ENCODE peak calls at places on chromosomes 6 and 20, in six cellular contexts. One of them, this sample, is unnamed.

GRCh38 chr6:105890521-105891244 is 195.5 kb upstream of the PRDM1 start:
- DNase-seq in GM06990: no peak
- DNase-seq in WERI-Rb-1: no peak
- DNase-seq in right lobe of liver: no peak
- DNase-seq in A549: no peak
- DNase-seq in WTC11: no peak
- DNase-seq in this sample: no peak

GRCh38 chr6:162854228-162854627 is 126.5 kb downstream of the PACRG start:
- DNase-seq in GM06990: no peak
- DNase-seq in WERI-Rb-1: no peak
- DNase-seq in right lobe of liver: no peak
- DNase-seq in A549: no peak
- DNase-seq in WTC11: no peak
- DNase-seq in this sample: no peak

GRCh38 chr6:7731289-7731688 is 5.4 kb downstream of the BMP6 start:
- DNase-seq in GM06990: no peak
- DNase-seq in WERI-Rb-1: no peak
- DNase-seq in right lobe of liver: no peak
- DNase-seq in A549: no peak
- DNase-seq in WTC11: no peak
- DNase-seq in this sample: no peak

GRCh38 chr6:26258199-26258977 is 106.6 kb upstream of the BTN3A2 start:
- DNase-seq in GM06990: no peak
- DNase-seq in WERI-Rb-1: no peak
- DNase-seq in right lobe of liver: no peak
- DNase-seq in A549: no peak
- DNase-seq in WTC11: no peak
- DNase-seq in this sample: no peak

GRCh38 chr6:167208819-167209576 is 51.2 kb upstream of the GPR31 start:
- DNase-seq in GM06990: no peak
- DNase-seq in WERI-Rb-1: no peak
- DNase-seq in right lobe of liver: no peak
- DNase-seq in A549: no peak
- DNase-seq in WTC11: no peak
- DNase-seq in this sample: no peak

GRCh38 chr6:79613912-79614311 is 17.2 kb upstream of the SH3BGRL2 start:
- DNase-seq in GM06990: no peak
- DNase-seq in WERI-Rb-1: no peak
- DNase-seq in right lobe of liver: no peak
- DNase-seq in A549: no peak
- DNase-seq in WTC11: no peak
- DNase-seq in this sample: no peak

GRCh38 chr20:13991311-13991710 is 897 bp upstream of the SEL1L2 start:
- DNase-seq in GM06990: no peak
- DNase-seq in WERI-Rb-1: no peak
- DNase-seq in right lobe of liver: no peak
- DNase-seq in A549: no peak
- DNase-seq in WTC11: no peak
- DNase-seq in this sample: no peak

GRCh38 chr6:169902070-169902469 is 150.6 kb downstream of the ERMARD start:
- DNase-seq in GM06990: no peak
- DNase-seq in WERI-Rb-1: no peak
- DNase-seq in right lobe of liver: no peak
- DNase-seq in A549: no peak
- DNase-seq in WTC11: no peak
- DNase-seq in this sample: no peak

DNA sequence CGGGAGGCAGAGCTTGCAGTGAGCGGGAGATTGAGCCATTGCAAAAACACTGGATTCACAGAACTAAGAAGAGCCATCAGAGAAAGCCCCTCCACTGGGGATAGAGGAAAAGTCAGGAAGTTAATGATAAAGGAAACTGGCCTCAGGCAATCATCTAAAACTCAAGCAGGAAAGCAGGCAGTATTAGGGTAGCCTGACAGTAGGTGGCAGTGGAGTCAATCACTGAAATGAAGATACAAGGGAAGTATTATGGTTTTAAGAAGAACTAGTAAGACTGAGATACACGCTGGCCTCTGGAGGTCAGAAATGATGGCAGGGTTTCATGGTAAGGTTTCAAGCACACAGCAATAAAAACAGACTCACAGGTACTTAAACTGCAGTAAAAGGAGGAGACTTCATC is 578.3 kb downstream of the HACE1 start:
- DNase-seq in GM06990: no peak
- DNase-seq in WERI-Rb-1: peak; percentile 10
- DNase-seq in right lobe of liver: no peak
- DNase-seq in A549: no peak
- DNase-seq in WTC11: peak; percentile 19
- DNase-seq in this sample: no peak
- TF ChIP-seq CTCF in GM06990: peak; percentile 28
- TF ChIP-seq CTCF in WERI-Rb-1: peak; percentile 45
- TF ChIP-seq CTCF in right lobe of liver: no peak
- TF ChIP-seq CTCF in A549: no peak
- TF ChIP-seq CTCF in WTC11: peak; percentile 18
- TF ChIP-seq CTCF in this sample: no peak

DNA sequence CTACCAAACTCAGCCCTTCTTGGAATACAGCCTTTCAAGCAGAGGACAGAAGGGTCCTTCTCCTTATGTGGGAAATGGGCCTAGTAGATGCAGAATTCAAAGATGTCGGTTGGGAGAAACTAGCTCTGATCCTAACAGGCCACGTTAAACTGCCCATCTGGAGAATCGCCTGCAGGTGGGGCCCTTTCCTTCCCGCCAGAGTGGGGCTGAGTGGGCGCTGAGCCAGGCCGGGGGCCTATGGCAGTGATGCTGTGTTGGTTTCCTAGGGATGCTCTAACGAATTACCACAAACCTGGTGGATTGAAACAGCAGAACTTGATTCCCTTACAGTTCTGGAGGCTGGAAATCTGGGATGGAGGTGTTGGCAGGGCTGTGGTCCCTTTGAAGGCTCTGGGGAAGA is 9.1 kb downstream of the MAPK13 start:
- DNase-seq in GM06990: no peak
- DNase-seq in WERI-Rb-1: peak; percentile 89
- DNase-seq in right lobe of liver: no peak
- DNase-seq in A549: no peak
- DNase-seq in WTC11: peak; percentile 71
- DNase-seq in this sample: no peak
- TF ChIP-seq CTCF in GM06990: peak; percentile 54
- TF ChIP-seq CTCF in WERI-Rb-1: peak; percentile 93
- TF ChIP-seq CTCF in right lobe of liver: no peak
- TF ChIP-seq CTCF in A549: no peak
- TF ChIP-seq CTCF in WTC11: peak; percentile 21
- TF ChIP-seq CTCF in this sample: no peak

DNA sequence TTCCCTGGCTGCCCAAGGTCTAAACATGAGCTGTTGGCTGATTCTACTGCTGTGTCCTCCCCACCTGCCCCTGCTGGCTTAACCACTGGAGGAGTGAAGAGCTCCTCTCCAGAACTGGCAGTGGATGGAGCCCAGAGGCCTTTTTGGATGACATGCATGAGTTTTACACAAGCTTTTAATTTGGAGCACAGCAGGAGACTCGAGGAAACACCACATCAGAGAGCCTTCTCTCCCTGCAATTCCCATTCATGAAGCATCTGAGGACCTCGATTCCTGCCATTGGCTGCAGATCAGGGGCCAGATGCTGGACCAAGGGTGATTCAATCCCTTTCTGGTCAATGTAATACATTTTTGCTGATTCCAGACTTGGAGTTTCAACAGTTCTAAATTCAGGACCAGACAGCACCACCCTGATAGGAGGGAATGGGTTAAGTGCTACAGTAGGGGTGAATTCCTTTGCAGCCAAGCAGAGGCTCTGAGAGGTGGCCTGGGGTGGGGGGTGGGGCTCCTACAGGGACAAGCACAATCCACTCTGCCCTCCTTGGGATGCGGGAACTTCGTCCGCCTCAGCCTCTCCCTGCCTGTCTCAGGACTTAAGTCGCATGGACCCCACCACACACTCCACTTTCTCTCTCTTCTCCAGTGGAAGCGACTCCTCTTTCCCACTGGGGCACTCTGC is 600 bp upstream of the PSORS1C1 start:
- DNase-seq in GM06990: no peak
- DNase-seq in WERI-Rb-1: no peak
- DNase-seq in right lobe of liver: no peak
- DNase-seq in A549: no peak
- DNase-seq in WTC11: no peak
- DNase-seq in this sample: no peak
- TF ChIP-seq CTCF in GM06990: no peak
- TF ChIP-seq CTCF in WERI-Rb-1: no peak
- TF ChIP-seq CTCF in right lobe of liver: no peak
- TF ChIP-seq CTCF in A549: no peak
- TF ChIP-seq CTCF in WTC11: no peak
- TF ChIP-seq CTCF in this sample: no peak

GRCh38 chr6:32096087-32096393 is 13.1 kb downstream of the TNXB start:
- DNase-seq in GM06990: no peak
- DNase-seq in WERI-Rb-1: no peak
- DNase-seq in right lobe of liver: no peak
- DNase-seq in A549: no peak
- DNase-seq in WTC11: no peak
- DNase-seq in this sample: no peak

GRCh38 chr6:32092760-32093497 is 16.2 kb downstream of the TNXB start:
- DNase-seq in GM06990: no peak
- DNase-seq in WERI-Rb-1: no peak
- DNase-seq in right lobe of liver: no peak
- DNase-seq in A549: peak; percentile 34
- DNase-seq in WTC11: no peak
- DNase-seq in this sample: no peak

GRCh38 chr6:32096394-32097258 is 12.5 kb downstream of the TNXB start:
- DNase-seq in GM06990: no peak
- DNase-seq in WERI-Rb-1: peak; percentile 75
- DNase-seq in right lobe of liver: no peak
- DNase-seq in A549: no peak
- DNase-seq in WTC11: no peak
- DNase-seq in this sample: no peak

DNA sequence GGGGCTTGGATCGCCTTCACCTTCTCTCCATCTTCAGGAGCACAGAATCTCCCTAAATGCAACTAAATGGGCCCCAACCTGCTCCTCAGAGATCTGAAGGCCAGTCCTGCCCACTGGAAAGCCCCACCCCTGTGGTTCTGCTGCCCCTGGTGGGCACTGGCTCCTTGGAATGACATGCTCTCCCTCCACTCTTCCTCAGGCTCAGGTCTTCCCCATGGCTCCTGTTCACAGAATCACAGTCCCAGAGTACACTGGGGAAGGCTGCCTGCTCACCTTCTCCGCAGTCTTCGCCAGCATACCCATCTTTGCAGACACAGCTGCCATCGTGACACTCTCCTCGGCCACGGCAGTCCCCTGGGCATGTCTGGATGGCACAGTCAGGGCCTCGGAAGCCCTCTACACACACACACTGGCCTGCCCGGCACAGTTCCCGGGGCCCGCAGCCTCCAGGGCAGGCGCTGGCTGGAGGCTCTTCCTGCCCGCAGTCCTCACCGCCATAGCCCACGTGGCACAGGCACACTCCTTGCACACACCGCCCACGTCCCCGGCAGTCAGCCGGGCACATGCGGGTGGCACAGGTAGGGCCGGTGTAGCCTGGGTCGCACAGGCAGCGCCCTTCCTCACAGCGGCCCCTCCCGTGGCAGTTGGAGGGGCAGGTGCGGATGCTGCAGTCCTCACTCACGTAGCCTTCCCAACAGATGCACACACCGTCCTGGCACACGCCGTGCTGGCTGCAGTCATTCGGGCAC is 13.6 kb downstream of the TNXB start:
- DNase-seq in GM06990: no peak
- DNase-seq in WERI-Rb-1: peak; percentile 55
- DNase-seq in right lobe of liver: no peak
- DNase-seq in A549: no peak
- DNase-seq in WTC11: no peak
- DNase-seq in this sample: no peak
- TF ChIP-seq CTCF in GM06990: no peak
- TF ChIP-seq CTCF in WERI-Rb-1: peak; percentile 52
- TF ChIP-seq CTCF in right lobe of liver: no peak
- TF ChIP-seq CTCF in A549: no peak
- TF ChIP-seq CTCF in WTC11: no peak
- TF ChIP-seq CTCF in this sample: no peak

GRCh38 chr6:63272397-63272796 is 47.4 kb downstream of the LGSN start:
- DNase-seq in GM06990: no peak
- DNase-seq in WERI-Rb-1: no peak
- DNase-seq in right lobe of liver: no peak
- DNase-seq in A549: peak; percentile 30
- DNase-seq in WTC11: no peak
- DNase-seq in this sample: no peak
- TF ChIP-seq CTCF in GM06990: peak; percentile 19
- TF ChIP-seq CTCF in WERI-Rb-1: no peak
- TF ChIP-seq CTCF in right lobe of liver: peak; percentile 46
- TF ChIP-seq CTCF in A549: peak; percentile 42
- TF ChIP-seq CTCF in WTC11: peak; percentile 25
- TF ChIP-seq CTCF in this sample: no peak